ENCODE peak calls at places on chromosomes 2 and 18, in nine cellular contexts. One of them, this sample, is unnamed.

GRCh38 chr18:59448546-59448945 is 89.5 kb upstream of the LMAN1 start:
- DNase-seq in H1: no peak
- DNase-seq in uterus: no peak
- DNase-seq in sigmoid colon: no peak
- DNase-seq in activated T-helper 1 cell treated with anti-CD3 and anti-CD28 coated beads, Interleukin-12 subunit alpha, Interleukin-12 subunit beta, Interleukin-2, Interleukin-4 antibody, amounts not matched to agents 30 ng/mL and 10 ng/mL and 1 ng/mL, durations not matched to agents 14 hours and 24 hours and 36 hours: no peak
- DNase-seq in head of caudate nucleus: no peak
- DNase-seq in posterior cingulate gyrus: no peak
- DNase-seq in coronary artery: no peak
- DNase-seq in HTR-8/SVneo: no peak
- DNase-seq in this sample: peak

GRCh38 chr18:11852048-11852341 is 782 bp downstream of the CHMP1B start:
- DNase-seq in posterior cingulate gyrus: no peak
- DNase-seq in HTR-8/SVneo: no peak
- DNase-seq in coronary artery: no peak
- DNase-seq in H1: no peak
- DNase-seq in head of caudate nucleus: no peak
- DNase-seq in activated T-helper 1 cell treated with anti-CD3 and anti-CD28 coated beads, Interleukin-12 subunit alpha, Interleukin-12 subunit beta, Interleukin-2, Interleukin-4 antibody, amounts not matched to agents 30 ng/mL and 10 ng/mL and 1 ng/mL, durations not matched to agents 14 hours and 24 hours and 36 hours: no peak
- DNase-seq in sigmoid colon: no peak
- DNase-seq in uterus: no peak
- DNase-seq in this sample: no peak

GRCh38 chr2:217749009-217749408 is 253.8 kb downstream of the TNS1 start:
- DNase-seq in HTR-8/SVneo: no peak
- DNase-seq in uterus: no peak
- DNase-seq in activated T-helper 1 cell treated with anti-CD3 and anti-CD28 coated beads, Interleukin-12 subunit alpha, Interleukin-12 subunit beta, Interleukin-2, Interleukin-4 antibody, amounts not matched to agents 30 ng/mL and 10 ng/mL and 1 ng/mL, durations not matched to agents 14 hours and 24 hours and 36 hours: no peak
- DNase-seq in head of caudate nucleus: no peak
- DNase-seq in sigmoid colon: peak
- DNase-seq in H1: peak
- DNase-seq in coronary artery: no peak
- DNase-seq in posterior cingulate gyrus: no peak
- DNase-seq in this sample: no peak

GRCh38 chr2:72533767-72534166 is 292.1 kb downstream of the EXOC6B start:
- DNase-seq in H1: no peak
- DNase-seq in sigmoid colon: no peak
- DNase-seq in uterus: no peak
- DNase-seq in posterior cingulate gyrus: no peak
- DNase-seq in head of caudate nucleus: no peak
- DNase-seq in coronary artery: no peak
- DNase-seq in HTR-8/SVneo: peak
- DNase-seq in activated T-helper 1 cell treated with anti-CD3 and anti-CD28 coated beads, Interleukin-12 subunit alpha, Interleukin-12 subunit beta, Interleukin-2, Interleukin-4 antibody, amounts not matched to agents 30 ng/mL and 10 ng/mL and 1 ng/mL, durations not matched to agents 14 hours and 24 hours and 36 hours: no peak
- DNase-seq in this sample: peak

GRCh38 chr18:63540131-63540530 is 2.0 kb upstream of the SERPINB12 start:
- DNase-seq in coronary artery: no peak
- DNase-seq in head of caudate nucleus: no peak
- DNase-seq in H1: no peak
- DNase-seq in HTR-8/SVneo: peak
- DNase-seq in uterus: no peak
- DNase-seq in posterior cingulate gyrus: no peak
- DNase-seq in activated T-helper 1 cell treated with anti-CD3 and anti-CD28 coated beads, Interleukin-12 subunit alpha, Interleukin-12 subunit beta, Interleukin-2, Interleukin-4 antibody, amounts not matched to agents 30 ng/mL and 10 ng/mL and 1 ng/mL, durations not matched to agents 14 hours and 24 hours and 36 hours: no peak
- DNase-seq in sigmoid colon: no peak
- DNase-seq in this sample: peak

GRCh38 chr2:37560863-37561614 is 110.4 kb downstream of the CDC42EP3 start:
- DNase-seq in posterior cingulate gyrus: no peak
- DNase-seq in activated T-helper 1 cell treated with anti-CD3 and anti-CD28 coated beads, Interleukin-12 subunit alpha, Interleukin-12 subunit beta, Interleukin-2, Interleukin-4 antibody, amounts not matched to agents 30 ng/mL and 10 ng/mL and 1 ng/mL, durations not matched to agents 14 hours and 24 hours and 36 hours: no peak
- DNase-seq in sigmoid colon: no peak
- DNase-seq in HTR-8/SVneo: no peak
- DNase-seq in uterus: no peak
- DNase-seq in H1: no peak
- DNase-seq in coronary artery: no peak
- DNase-seq in head of caudate nucleus: no peak
- DNase-seq in this sample: no peak

GRCh38 chr2:73827018-73827417 is 1.7 kb upstream of the STAMBP start:
- DNase-seq in HTR-8/SVneo: peak
- DNase-seq in H1: no peak
- DNase-seq in posterior cingulate gyrus: no peak
- DNase-seq in uterus: no peak
- DNase-seq in coronary artery: no peak
- DNase-seq in head of caudate nucleus: no peak
- DNase-seq in sigmoid colon: no peak
- DNase-seq in activated T-helper 1 cell treated with anti-CD3 and anti-CD28 coated beads, Interleukin-12 subunit alpha, Interleukin-12 subunit beta, Interleukin-2, Interleukin-4 antibody, amounts not matched to agents 30 ng/mL and 10 ng/mL and 1 ng/mL, durations not matched to agents 14 hours and 24 hours and 36 hours: no peak
- DNase-seq in this sample: peak

GRCh38 chr2:17515652-17516051 is 2.6 kb downstream of the RAD51AP2 start:
- DNase-seq in activated T-helper 1 cell treated with anti-CD3 and anti-CD28 coated beads, Interleukin-12 subunit alpha, Interleukin-12 subunit beta, Interleukin-2, Interleukin-4 antibody, amounts not matched to agents 30 ng/mL and 10 ng/mL and 1 ng/mL, durations not matched to agents 14 hours and 24 hours and 36 hours: no peak
- DNase-seq in sigmoid colon: no peak
- DNase-seq in head of caudate nucleus: no peak
- DNase-seq in coronary artery: no peak
- DNase-seq in HTR-8/SVneo: no peak
- DNase-seq in posterior cingulate gyrus: no peak
- DNase-seq in H1: no peak
- DNase-seq in uterus: no peak
- DNase-seq in this sample: no peak

GRCh38 chr2:241940329-241940728 is 70.8 kb downstream of the RTP5 start:
- DNase-seq in uterus: no peak
- DNase-seq in head of caudate nucleus: no peak
- DNase-seq in H1: no peak
- DNase-seq in coronary artery: no peak
- DNase-seq in activated T-helper 1 cell treated with anti-CD3 and anti-CD28 coated beads, Interleukin-12 subunit alpha, Interleukin-12 subunit beta, Interleukin-2, Interleukin-4 antibody, amounts not matched to agents 30 ng/mL and 10 ng/mL and 1 ng/mL, durations not matched to agents 14 hours and 24 hours and 36 hours: no peak
- DNase-seq in sigmoid colon: no peak
- DNase-seq in posterior cingulate gyrus: no peak
- DNase-seq in HTR-8/SVneo: no peak
- DNase-seq in this sample: peak

GRCh38 chr18:50665519-50665918 is 105.6 kb downstream of the MAPK4 start:
- DNase-seq in coronary artery: no peak
- DNase-seq in sigmoid colon: no peak
- DNase-seq in HTR-8/SVneo: no peak
- DNase-seq in head of caudate nucleus: no peak
- DNase-seq in posterior cingulate gyrus: no peak
- DNase-seq in H1: no peak
- DNase-seq in uterus: no peak
- DNase-seq in activated T-helper 1 cell treated with anti-CD3 and anti-CD28 coated beads, Interleukin-12 subunit alpha, Interleukin-12 subunit beta, Interleukin-2, Interleukin-4 antibody, amounts not matched to agents 30 ng/mL and 10 ng/mL and 1 ng/mL, durations not matched to agents 14 hours and 24 hours and 36 hours: no peak
- DNase-seq in this sample: no peak

GRCh38 chr2:105681927-105682326 is 62.8 kb upstream of the NCK2 start:
- DNase-seq in coronary artery: no peak
- DNase-seq in sigmoid colon: no peak
- DNase-seq in HTR-8/SVneo: no peak
- DNase-seq in uterus: no peak
- DNase-seq in activated T-helper 1 cell treated with anti-CD3 and anti-CD28 coated beads, Interleukin-12 subunit alpha, Interleukin-12 subunit beta, Interleukin-2, Interleukin-4 antibody, amounts not matched to agents 30 ng/mL and 10 ng/mL and 1 ng/mL, durations not matched to agents 14 hours and 24 hours and 36 hours: no peak
- DNase-seq in head of caudate nucleus: no peak
- DNase-seq in H1: no peak
- DNase-seq in posterior cingulate gyrus: no peak
- DNase-seq in this sample: no peak

GRCh38 chr2:52340185-52340584 is 1308.3 kb upstream of the NRXN1 start:
- DNase-seq in uterus: no peak
- DNase-seq in sigmoid colon: no peak
- DNase-seq in activated T-helper 1 cell treated with anti-CD3 and anti-CD28 coated beads, Interleukin-12 subunit alpha, Interleukin-12 subunit beta, Interleukin-2, Interleukin-4 antibody, amounts not matched to agents 30 ng/mL and 10 ng/mL and 1 ng/mL, durations not matched to agents 14 hours and 24 hours and 36 hours: no peak
- DNase-seq in HTR-8/SVneo: no peak
- DNase-seq in coronary artery: no peak
- DNase-seq in H1: no peak
- DNase-seq in posterior cingulate gyrus: no peak
- DNase-seq in head of caudate nucleus: no peak
- DNase-seq in this sample: no peak

GRCh38 chr2:231181848-231182247 is 16.6 kb upstream of the ARMC9 start:
- DNase-seq in sigmoid colon: peak
- DNase-seq in head of caudate nucleus: peak
- DNase-seq in activated T-helper 1 cell treated with anti-CD3 and anti-CD28 coated beads, Interleukin-12 subunit alpha, Interleukin-12 subunit beta, Interleukin-2, Interleukin-4 antibody, amounts not matched to agents 30 ng/mL and 10 ng/mL and 1 ng/mL, durations not matched to agents 14 hours and 24 hours and 36 hours: no peak
- DNase-seq in uterus: no peak
- DNase-seq in H1: no peak
- DNase-seq in coronary artery: peak
- DNase-seq in posterior cingulate gyrus: peak
- DNase-seq in HTR-8/SVneo: no peak
- DNase-seq in this sample: peak

GRCh38 chr2:100924520-100925451 is 77.3 kb upstream of the RPL31 start:
- DNase-seq in uterus: peak
- DNase-seq in H1: no peak
- DNase-seq in posterior cingulate gyrus: no peak
- DNase-seq in HTR-8/SVneo: peak
- DNase-seq in head of caudate nucleus: no peak
- DNase-seq in sigmoid colon: no peak
- DNase-seq in coronary artery: peak
- DNase-seq in activated T-helper 1 cell treated with anti-CD3 and anti-CD28 coated beads, Interleukin-12 subunit alpha, Interleukin-12 subunit beta, Interleukin-2, Interleukin-4 antibody, amounts not matched to agents 30 ng/mL and 10 ng/mL and 1 ng/mL, durations not matched to agents 14 hours and 24 hours and 36 hours: no peak
- DNase-seq in this sample: peak

GRCh38 chr2:163808406-163808805 is 72.6 kb upstream of the FIGN start:
- DNase-seq in head of caudate nucleus: no peak
- DNase-seq in HTR-8/SVneo: no peak
- DNase-seq in sigmoid colon: no peak
- DNase-seq in H1: no peak
- DNase-seq in coronary artery: no peak
- DNase-seq in uterus: no peak
- DNase-seq in posterior cingulate gyrus: no peak
- DNase-seq in activated T-helper 1 cell treated with anti-CD3 and anti-CD28 coated beads, Interleukin-12 subunit alpha, Interleukin-12 subunit beta, Interleukin-2, Interleukin-4 antibody, amounts not matched to agents 30 ng/mL and 10 ng/mL and 1 ng/mL, durations not matched to agents 14 hours and 24 hours and 36 hours: no peak
- DNase-seq in this sample: no peak

GRCh38 chr2:222707689-222708273 is 36.3 kb downstream of the MOGAT1 start:
- DNase-seq in activated T-helper 1 cell treated with anti-CD3 and anti-CD28 coated beads, Interleukin-12 subunit alpha, Interleukin-12 subunit beta, Interleukin-2, Interleukin-4 antibody, amounts not matched to agents 30 ng/mL and 10 ng/mL and 1 ng/mL, durations not matched to agents 14 hours and 24 hours and 36 hours: no peak
- DNase-seq in head of caudate nucleus: no peak
- DNase-seq in sigmoid colon: no peak
- DNase-seq in HTR-8/SVneo: no peak
- DNase-seq in uterus: no peak
- DNase-seq in coronary artery: no peak
- DNase-seq in posterior cingulate gyrus: no peak
- DNase-seq in H1: no peak
- DNase-seq in this sample: peak

GRCh38 chr2:105371156-105371555 is 27.7 kb downstream of the FHL2 start:
- DNase-seq in head of caudate nucleus: no peak
- DNase-seq in posterior cingulate gyrus: no peak
- DNase-seq in HTR-8/SVneo: no peak
- DNase-seq in coronary artery: no peak
- DNase-seq in sigmoid colon: no peak
- DNase-seq in activated T-helper 1 cell treated with anti-CD3 and anti-CD28 coated beads, Interleukin-12 subunit alpha, Interleukin-12 subunit beta, Interleukin-2, Interleukin-4 antibody, amounts not matched to agents 30 ng/mL and 10 ng/mL and 1 ng/mL, durations not matched to agents 14 hours and 24 hours and 36 hours: no peak
- DNase-seq in H1: no peak
- DNase-seq in uterus: no peak
- DNase-seq in this sample: no peak

GRCh38 chr2:68857855-68858456 is 13.2 kb downstream of the BMP10 start:
- DNase-seq in coronary artery: no peak
- DNase-seq in posterior cingulate gyrus: no peak
- DNase-seq in head of caudate nucleus: no peak
- DNase-seq in sigmoid colon: no peak
- DNase-seq in HTR-8/SVneo: no peak
- DNase-seq in uterus: no peak
- DNase-seq in activated T-helper 1 cell treated with anti-CD3 and anti-CD28 coated beads, Interleukin-12 subunit alpha, Interleukin-12 subunit beta, Interleukin-2, Interleukin-4 antibody, amounts not matched to agents 30 ng/mL and 10 ng/mL and 1 ng/mL, durations not matched to agents 14 hours and 24 hours and 36 hours: no peak
- DNase-seq in H1: no peak
- DNase-seq in this sample: no peak

GRCh38 chr2:132668986-132669853 is 785 bp downstream of the LYPD1 start:
- DNase-seq in uterus: no peak
- DNase-seq in sigmoid colon: no peak
- DNase-seq in H1: peak
- DNase-seq in posterior cingulate gyrus: no peak
- DNase-seq in head of caudate nucleus: peak
- DNase-seq in coronary artery: no peak
- DNase-seq in activated T-helper 1 cell treated with anti-CD3 and anti-CD28 coated beads, Interleukin-12 subunit alpha, Interleukin-12 subunit beta, Interleukin-2, Interleukin-4 antibody, amounts not matched to agents 30 ng/mL and 10 ng/mL and 1 ng/mL, durations not matched to agents 14 hours and 24 hours and 36 hours: no peak
- DNase-seq in HTR-8/SVneo: peak
- DNase-seq in this sample: no peak

GRCh38 chr2:98903767-98904485 is 32.1 kb downstream of the CRACDL start:
- DNase-seq in activated T-helper 1 cell treated with anti-CD3 and anti-CD28 coated beads, Interleukin-12 subunit alpha, Interleukin-12 subunit beta, Interleukin-2, Interleukin-4 antibody, amounts not matched to agents 30 ng/mL and 10 ng/mL and 1 ng/mL, durations not matched to agents 14 hours and 24 hours and 36 hours: no peak
- DNase-seq in head of caudate nucleus: no peak
- DNase-seq in coronary artery: no peak
- DNase-seq in sigmoid colon: peak
- DNase-seq in posterior cingulate gyrus: peak
- DNase-seq in HTR-8/SVneo: no peak
- DNase-seq in uterus: no peak
- DNase-seq in H1: peak
- DNase-seq in this sample: no peak